ENCODE peak calls at places on chromosomes 13 and 19, in five cellular contexts. K, Z, Y, I and O are unnamed samples.

GRCh38 chr19:10764340-10764894 is 46.5 kb downstream of the DNM2 start:
- DNase-seq in K (no peak), Z (no peak), I (peak; percentile 96), Y (no peak), O (no peak)

GRCh38 chr13:39612023-39612637 is 9.1 kb upstream of the LHFPL6 start:
- DNase-seq in K (peak; percentile 20), Z (no peak), Y (no peak), I (peak; percentile 58), O (no peak)

GRCh38 chr19:7063764-7064418 is 5.4 kb upstream of the MBD3L3 start:
- DNase-seq in K (no peak), Z (no peak), Y (no peak), I (no peak), O (no peak)

GRCh38 chr13:45936621-45937020 is 85.1 kb upstream of the SIAH3 start:
- DNase-seq in K (no peak), Y (no peak), I (no peak), Z (no peak), O (no peak)

GRCh38 chr13:53873558-53873957 is 844.9 kb downstream of the OLFM4 start:
- DNase-seq in Z (no peak), Y (no peak), I (no peak), K (no peak), O (peak; percentile 1)

GRCh38 chr19:15379996-15380647 is 535 bp upstream of the AKAP8 start:
- DNase-seq in Z (no peak), I (peak; percentile 48), K (peak; percentile 63), Y (no peak), O (no peak)

GRCh38 chr19:2952953-2953481 is 8.2 kb upstream of the ZNF77 start:
- DNase-seq in K (no peak), Z (no peak), I (peak; percentile 37), Y (no peak), O (no peak)

GRCh38 chr19:30406220-30406944 is 34.2 kb downstream of the ZNF536 start:
- DNase-seq in K (no peak), I (peak; percentile 10), Y (peak; percentile 25), Z (no peak), O (no peak)

GRCh38 chr13:72983085-72983768 is 75.6 kb upstream of the KLF5 start:
- DNase-seq in I (peak; percentile 30), Z (no peak), Y (no peak), K (no peak), O (no peak)

GRCh38 chr19:55447421-55448174 is 4.5 kb upstream of the SHISA7 start:
- DNase-seq in I (no peak), Y (no peak), Z (no peak), K (no peak), O (no peak)

GRCh38 chr19:8794823-8795222 is 37.3 kb downstream of the ZNF558 start:
- DNase-seq in K (no peak), I (no peak), Z (no peak), Y (no peak), O (no peak)
- TF ChIP-seq POLR2A in K (no peak), I (no peak), Z (no peak), Y (no peak), O (no peak)

GRCh38 chr13:107817652-107818287 is 397.6 kb downstream of the LIG4 start:
- DNase-seq in I (no peak), K (no peak), Y (no peak), Z (no peak), O (no peak)
- TF ChIP-seq TAF1 in I (no peak), K (no peak), Y (no peak), Z (no peak), O (no peak)

GRCh38 chr13:65378484-65378883 is 1851.7 kb downstream of the PCDH9 start:
- DNase-seq in Y (no peak), I (no peak), K (no peak), Z (no peak), O (no peak)
- TF ChIP-seq POLR2AphosphoS5 in Y (no peak), I (no peak), K (no peak), Z (no peak), O (no peak)

DNA sequence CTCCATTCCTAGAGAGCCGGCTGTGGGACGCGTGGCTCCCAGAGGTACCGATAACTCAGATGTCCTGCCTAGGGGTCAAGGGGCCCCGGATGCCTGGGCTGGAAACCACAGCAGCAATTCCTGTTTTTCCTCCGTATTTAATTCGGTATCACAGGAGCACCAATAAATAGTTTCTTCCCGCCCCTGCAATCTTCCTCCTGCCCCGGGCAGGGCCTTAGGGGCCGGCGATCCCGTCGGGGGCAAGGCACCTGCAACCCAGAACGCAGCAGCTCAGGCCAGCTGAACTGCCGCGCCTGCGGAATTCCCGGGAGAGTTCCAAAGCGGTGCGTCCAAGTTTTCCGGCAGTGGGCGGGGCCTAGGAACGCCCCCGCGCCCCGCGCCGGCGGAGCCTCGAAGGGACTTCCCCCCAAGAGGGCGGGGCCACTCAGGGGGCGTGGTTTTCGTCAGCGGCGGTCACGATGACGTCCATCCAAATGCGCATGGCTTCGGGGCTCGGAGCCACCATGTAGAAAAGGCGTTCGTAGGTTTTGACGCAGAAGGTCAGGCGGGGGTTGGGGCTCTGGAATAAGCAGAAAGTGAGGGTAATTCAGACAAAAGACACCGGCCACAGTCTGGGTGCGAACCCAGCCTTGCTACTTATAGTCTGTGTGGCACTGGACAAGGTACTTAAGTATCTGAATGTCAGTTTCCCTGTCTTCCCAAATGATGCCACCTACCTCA is 9.7 kb upstream of the LYPD3 start:
- DNase-seq in Y (peak; percentile 92), Z (no peak), K (peak; percentile 99), I (no peak), O (peak; percentile 92)
- TF ChIP-seq POLR2A in Y (peak; percentile 21), Z (peak; percentile 63), K (peak; percentile 86), I (no peak), O (peak; percentile 32)

GRCh38 chr19:1811472-1811894 is 593 bp downstream of the ATP8B3 start:
- DNase-seq in Z (no peak), I (peak; percentile 59), Y (no peak), K (peak; percentile 90), O (no peak)
- TF ChIP-seq TAF1 in Z (no peak), I (no peak), Y (no peak), K (no peak), O (no peak)

GRCh38 chr13:32007494-32007893 is 24.1 kb upstream of the FRY start:
- DNase-seq in Z (no peak), I (no peak), Y (no peak), K (no peak), O (no peak)

GRCh38 chr13:32011971-32012370 is 19.6 kb upstream of the FRY start:
- DNase-seq in Z (no peak), Y (no peak), I (no peak), K (no peak), O (no peak)

GRCh38 chr13:32008518-32009175 is 22.9 kb upstream of the FRY start:
- DNase-seq in Y (no peak), K (no peak), Z (no peak), I (no peak), O (no peak)

GRCh38 chr13:32009362-32009761 is 22.2 kb upstream of the FRY start:
- DNase-seq in Z (no peak), K (no peak), Y (no peak), I (peak; percentile 31), O (no peak)

GRCh38 chr13:32010137-32010536 is 21.4 kb upstream of the FRY start:
- DNase-seq in Z (no peak), K (no peak), Y (no peak), I (no peak), O (no peak)
- TF ChIP-seq POLR2AphosphoS5 in Z (no peak), K (no peak), Y (no peak), I (no peak), O (no peak)